ENCODE peak calls at places on chromosome 14, in ten cellular contexts. One of them, this sample, is unnamed.

GRCh38 chr14:58077621-58078020 is 74.4 kb downstream of the ARMH4 start:
- DNase-seq in NCI-H774: no peak
- DNase-seq in HFFc6: peak
- DNase-seq in neural crest cell: no peak
- DNase-seq in HFF-Myc: no peak
- DNase-seq in tibial artery: no peak
- DNase-seq in stimulated activated CD8-positive, alpha-beta memory T cell treated with anti-CD3 and anti-CD28 coated beads, Interleukin-4, amount 100 ng/mL, for 1 hour: no peak
- DNase-seq in iPS-NIHi11: no peak
- DNase-seq in A673: no peak
- DNase-seq in fibroblast of gingiva: no peak
- DNase-seq in this sample: no peak

GRCh38 chr14:21136024-21136423 is 19.8 kb downstream of the OR5AU1 start:
- DNase-seq in NCI-H774: peak
- DNase-seq in HFFc6: no peak
- DNase-seq in neural crest cell: no peak
- DNase-seq in HFF-Myc: no peak
- DNase-seq in tibial artery: no peak
- DNase-seq in stimulated activated CD8-positive, alpha-beta memory T cell treated with anti-CD3 and anti-CD28 coated beads, Interleukin-4, amount 100 ng/mL, for 1 hour: no peak
- DNase-seq in iPS-NIHi11: peak
- DNase-seq in A673: peak
- DNase-seq in fibroblast of gingiva: no peak
- DNase-seq in this sample: no peak

GRCh38 chr14:62168564-62169155 is 406.4 kb downstream of the SNAPC1 start:
- DNase-seq in NCI-H774: no peak
- DNase-seq in HFFc6: no peak
- DNase-seq in neural crest cell: no peak
- DNase-seq in HFF-Myc: no peak
- DNase-seq in tibial artery: no peak
- DNase-seq in stimulated activated CD8-positive, alpha-beta memory T cell treated with anti-CD3 and anti-CD28 coated beads, Interleukin-4, amount 100 ng/mL, for 1 hour: no peak
- DNase-seq in iPS-NIHi11: no peak
- DNase-seq in A673: peak
- DNase-seq in fibroblast of gingiva: no peak
- DNase-seq in this sample: no peak

GRCh38 chr14:80310950-80311349 is 99.6 kb upstream of the DIO2 start:
- DNase-seq in NCI-H774: no peak
- DNase-seq in HFFc6: no peak
- DNase-seq in neural crest cell: no peak
- DNase-seq in HFF-Myc: no peak
- DNase-seq in tibial artery: no peak
- DNase-seq in stimulated activated CD8-positive, alpha-beta memory T cell treated with anti-CD3 and anti-CD28 coated beads, Interleukin-4, amount 100 ng/mL, for 1 hour: no peak
- DNase-seq in iPS-NIHi11: no peak
- DNase-seq in A673: peak
- DNase-seq in fibroblast of gingiva: peak
- DNase-seq in this sample: no peak

GRCh38 chr14:83816755-83817154 is 1713.2 kb upstream of the FLRT2 start:
- DNase-seq in NCI-H774: no peak
- DNase-seq in HFFc6: no peak
- DNase-seq in neural crest cell: no peak
- DNase-seq in HFF-Myc: peak
- DNase-seq in tibial artery: no peak
- DNase-seq in stimulated activated CD8-positive, alpha-beta memory T cell treated with anti-CD3 and anti-CD28 coated beads, Interleukin-4, amount 100 ng/mL, for 1 hour: no peak
- DNase-seq in iPS-NIHi11: no peak
- DNase-seq in A673: no peak
- DNase-seq in fibroblast of gingiva: peak
- DNase-seq in this sample: no peak

GRCh38 chr14:72904840-72905561 is 11.1 kb upstream of the DPF3 start:
- DNase-seq in NCI-H774: no peak
- DNase-seq in HFFc6: peak
- DNase-seq in neural crest cell: peak
- DNase-seq in HFF-Myc: no peak
- DNase-seq in tibial artery: peak
- DNase-seq in stimulated activated CD8-positive, alpha-beta memory T cell treated with anti-CD3 and anti-CD28 coated beads, Interleukin-4, amount 100 ng/mL, for 1 hour: no peak
- DNase-seq in iPS-NIHi11: peak
- DNase-seq in A673: peak
- DNase-seq in fibroblast of gingiva: peak
- DNase-seq in this sample: no peak

GRCh38 chr14:77098470-77099353 is 654 bp downstream of the CIPC start:
- DNase-seq in NCI-H774: no peak
- DNase-seq in HFFc6: no peak
- DNase-seq in neural crest cell: no peak
- DNase-seq in HFF-Myc: no peak
- DNase-seq in tibial artery: peak
- DNase-seq in stimulated activated CD8-positive, alpha-beta memory T cell treated with anti-CD3 and anti-CD28 coated beads, Interleukin-4, amount 100 ng/mL, for 1 hour: no peak
- DNase-seq in iPS-NIHi11: peak
- DNase-seq in A673: no peak
- DNase-seq in fibroblast of gingiva: peak
- DNase-seq in this sample: no peak

GRCh38 chr14:93902619-93903307 is 24.4 kb upstream of the FAM181A start:
- DNase-seq in NCI-H774: no peak
- DNase-seq in HFFc6: no peak
- DNase-seq in neural crest cell: no peak
- DNase-seq in HFF-Myc: no peak
- DNase-seq in tibial artery: no peak
- DNase-seq in stimulated activated CD8-positive, alpha-beta memory T cell treated with anti-CD3 and anti-CD28 coated beads, Interleukin-4, amount 100 ng/mL, for 1 hour: no peak
- DNase-seq in iPS-NIHi11: no peak
- DNase-seq in A673: no peak
- DNase-seq in fibroblast of gingiva: no peak
- DNase-seq in this sample: no peak

GRCh38 chr14:63624203-63624602 is 17.5 kb downstream of the WDR89 start:
- DNase-seq in NCI-H774: no peak
- DNase-seq in HFFc6: no peak
- DNase-seq in neural crest cell: no peak
- DNase-seq in HFF-Myc: no peak
- DNase-seq in tibial artery: no peak
- DNase-seq in stimulated activated CD8-positive, alpha-beta memory T cell treated with anti-CD3 and anti-CD28 coated beads, Interleukin-4, amount 100 ng/mL, for 1 hour: no peak
- DNase-seq in iPS-NIHi11: no peak
- DNase-seq in A673: no peak
- DNase-seq in fibroblast of gingiva: no peak
- DNase-seq in this sample: no peak

GRCh38 chr14:90426663-90427062 is 29.8 kb downstream of the CALM1 start:
- DNase-seq in NCI-H774: no peak
- DNase-seq in HFFc6: no peak
- DNase-seq in neural crest cell: no peak
- DNase-seq in HFF-Myc: no peak
- DNase-seq in tibial artery: no peak
- DNase-seq in stimulated activated CD8-positive, alpha-beta memory T cell treated with anti-CD3 and anti-CD28 coated beads, Interleukin-4, amount 100 ng/mL, for 1 hour: no peak
- DNase-seq in iPS-NIHi11: no peak
- DNase-seq in A673: peak
- DNase-seq in fibroblast of gingiva: no peak
- DNase-seq in this sample: no peak

GRCh38 chr14:99116741-99117295 is 155.2 kb downstream of the BCL11B start:
- DNase-seq in NCI-H774: no peak
- DNase-seq in HFFc6: no peak
- DNase-seq in neural crest cell: no peak
- DNase-seq in HFF-Myc: no peak
- DNase-seq in tibial artery: no peak
- DNase-seq in stimulated activated CD8-positive, alpha-beta memory T cell treated with anti-CD3 and anti-CD28 coated beads, Interleukin-4, amount 100 ng/mL, for 1 hour: no peak
- DNase-seq in iPS-NIHi11: no peak
- DNase-seq in A673: no peak
- DNase-seq in fibroblast of gingiva: no peak
- DNase-seq in this sample: no peak

GRCh38 chr14:39946796-39947195 is 514.6 kb upstream of the FBXO33 start:
- DNase-seq in NCI-H774: no peak
- DNase-seq in HFFc6: no peak
- DNase-seq in neural crest cell: no peak
- DNase-seq in HFF-Myc: no peak
- DNase-seq in tibial artery: no peak
- DNase-seq in stimulated activated CD8-positive, alpha-beta memory T cell treated with anti-CD3 and anti-CD28 coated beads, Interleukin-4, amount 100 ng/mL, for 1 hour: no peak
- DNase-seq in iPS-NIHi11: no peak
- DNase-seq in A673: no peak
- DNase-seq in fibroblast of gingiva: no peak
- DNase-seq in this sample: no peak

GRCh38 chr14:74574092-74574438 is 38.0 kb downstream of the LTBP2 start:
- DNase-seq in NCI-H774: no peak
- DNase-seq in HFFc6: no peak
- DNase-seq in neural crest cell: no peak
- DNase-seq in HFF-Myc: no peak
- DNase-seq in tibial artery: no peak
- DNase-seq in stimulated activated CD8-positive, alpha-beta memory T cell treated with anti-CD3 and anti-CD28 coated beads, Interleukin-4, amount 100 ng/mL, for 1 hour: no peak
- DNase-seq in iPS-NIHi11: no peak
- DNase-seq in A673: no peak
- DNase-seq in fibroblast of gingiva: no peak
- DNase-seq in this sample: no peak

GRCh38 chr14:94867931-94868597 is 98.2 kb upstream of the GSC start:
- DNase-seq in NCI-H774: no peak
- DNase-seq in HFFc6: no peak
- DNase-seq in neural crest cell: peak
- DNase-seq in HFF-Myc: no peak
- DNase-seq in tibial artery: no peak
- DNase-seq in stimulated activated CD8-positive, alpha-beta memory T cell treated with anti-CD3 and anti-CD28 coated beads, Interleukin-4, amount 100 ng/mL, for 1 hour: no peak
- DNase-seq in iPS-NIHi11: no peak
- DNase-seq in A673: peak
- DNase-seq in fibroblast of gingiva: no peak
- DNase-seq in this sample: no peak

GRCh38 chr14:80215756-80216581 is 4.7 kb upstream of the DIO2 start:
- DNase-seq in NCI-H774: no peak
- DNase-seq in HFFc6: no peak
- DNase-seq in neural crest cell: no peak
- DNase-seq in HFF-Myc: no peak
- DNase-seq in tibial artery: no peak
- DNase-seq in stimulated activated CD8-positive, alpha-beta memory T cell treated with anti-CD3 and anti-CD28 coated beads, Interleukin-4, amount 100 ng/mL, for 1 hour: no peak
- DNase-seq in iPS-NIHi11: peak
- DNase-seq in A673: no peak
- DNase-seq in fibroblast of gingiva: peak
- DNase-seq in this sample: no peak

GRCh38 chr14:32224731-32225377 is 21.8 kb upstream of the RNU6-8 start:
- DNase-seq in NCI-H774: peak
- DNase-seq in HFFc6: peak
- DNase-seq in neural crest cell: no peak
- DNase-seq in HFF-Myc: peak
- DNase-seq in tibial artery: no peak
- DNase-seq in stimulated activated CD8-positive, alpha-beta memory T cell treated with anti-CD3 and anti-CD28 coated beads, Interleukin-4, amount 100 ng/mL, for 1 hour: no peak
- DNase-seq in iPS-NIHi11: peak
- DNase-seq in A673: peak
- DNase-seq in fibroblast of gingiva: peak
- DNase-seq in this sample: no peak

GRCh38 chr14:105475916-105476845 is 1.6 kb downstream of the CRIP2 start:
- DNase-seq in NCI-H774: peak
- DNase-seq in HFFc6: no peak
- DNase-seq in neural crest cell: no peak
- DNase-seq in HFF-Myc: no peak
- DNase-seq in tibial artery: peak
- DNase-seq in stimulated activated CD8-positive, alpha-beta memory T cell treated with anti-CD3 and anti-CD28 coated beads, Interleukin-4, amount 100 ng/mL, for 1 hour: no peak
- DNase-seq in iPS-NIHi11: no peak
- DNase-seq in A673: peak
- DNase-seq in fibroblast of gingiva: peak
- DNase-seq in this sample: no peak

GRCh38 chr14:103402700-103403099 is 17.5 kb downstream of the MARK3 start:
- DNase-seq in NCI-H774: no peak
- DNase-seq in HFFc6: no peak
- DNase-seq in neural crest cell: no peak
- DNase-seq in HFF-Myc: no peak
- DNase-seq in tibial artery: no peak
- DNase-seq in stimulated activated CD8-positive, alpha-beta memory T cell treated with anti-CD3 and anti-CD28 coated beads, Interleukin-4, amount 100 ng/mL, for 1 hour: no peak
- DNase-seq in iPS-NIHi11: no peak
- DNase-seq in A673: peak
- DNase-seq in fibroblast of gingiva: no peak
- DNase-seq in this sample: no peak

GRCh38 chr14:100827140-100827517 is 1.2 kb downstream of the MEG3 start:
- DNase-seq in NCI-H774: no peak
- DNase-seq in HFFc6: no peak
- DNase-seq in neural crest cell: no peak
- DNase-seq in HFF-Myc: no peak
- DNase-seq in tibial artery: no peak
- DNase-seq in stimulated activated CD8-positive, alpha-beta memory T cell treated with anti-CD3 and anti-CD28 coated beads, Interleukin-4, amount 100 ng/mL, for 1 hour: no peak
- DNase-seq in iPS-NIHi11: no peak
- DNase-seq in A673: peak
- DNase-seq in fibroblast of gingiva: peak
- DNase-seq in this sample: no peak